ENCODE peak calls at places on chromosome 18, in six cellular contexts. One of them, this sample, is unnamed.
A peak's percentile ranks its signal among the peaks of the same experiment; 100 is the strongest.

GRCh38 chr18:69705987-69706386 is 241.7 kb downstream of the CD226 start:
- DNase-seq in psoas muscle: no peak
- DNase-seq in mammary epithelial cell: no peak
- DNase-seq in tibial artery: no peak
- DNase-seq in ovary: no peak
- DNase-seq in A549: no peak
- DNase-seq in this sample: no peak

GRCh38 chr18:62571648-62572047 is 48.8 kb downstream of the ZCCHC2 start:
- DNase-seq in ovary: no peak
- DNase-seq in tibial artery: no peak
- DNase-seq in mammary epithelial cell: peak; percentile 20
- DNase-seq in psoas muscle: no peak
- DNase-seq in A549: no peak
- DNase-seq in this sample: no peak

GRCh38 chr18:77000527-77000926 is 132.1 kb downstream of the MBP start:
- DNase-seq in ovary: peak; percentile 65
- DNase-seq in psoas muscle: peak; percentile 58
- DNase-seq in tibial artery: no peak
- DNase-seq in mammary epithelial cell: peak; percentile 17
- DNase-seq in A549: peak; percentile 16
- DNase-seq in this sample: peak; percentile 54

GRCh38 chr18:73366713-73367112 is 498.9 kb upstream of the NETO1 start:
- DNase-seq in ovary: no peak
- DNase-seq in A549: no peak
- DNase-seq in mammary epithelial cell: no peak
- DNase-seq in psoas muscle: no peak
- DNase-seq in tibial artery: no peak
- DNase-seq in this sample: no peak

GRCh38 chr18:3037423-3037915 is 24.5 kb upstream of the LPIN2 start:
- DNase-seq in mammary epithelial cell: peak; percentile 72
- DNase-seq in A549: peak; percentile 84
- DNase-seq in psoas muscle: no peak
- DNase-seq in ovary: no peak
- DNase-seq in tibial artery: no peak
- DNase-seq in this sample: peak; percentile 43

GRCh38 chr18:59744271-59744721 is 47.1 kb upstream of the CCBE1 start:
- DNase-seq in ovary: no peak
- DNase-seq in mammary epithelial cell: peak; percentile 83
- DNase-seq in tibial artery: no peak
- DNase-seq in psoas muscle: no peak
- DNase-seq in A549: peak; percentile 54
- DNase-seq in this sample: no peak

GRCh38 chr18:46352520-46353250 is 248.5 kb downstream of the HAUS1 start:
- DNase-seq in A549: no peak
- DNase-seq in ovary: no peak
- DNase-seq in mammary epithelial cell: no peak
- DNase-seq in tibial artery: peak; percentile 12
- DNase-seq in psoas muscle: no peak
- DNase-seq in this sample: no peak

GRCh38 chr18:70693196-70693595 is 404.4 kb downstream of the SOCS6 start:
- DNase-seq in A549: no peak
- DNase-seq in psoas muscle: no peak
- DNase-seq in ovary: no peak
- DNase-seq in tibial artery: no peak
- DNase-seq in mammary epithelial cell: no peak
- DNase-seq in this sample: no peak

GRCh38 chr18:26226229-26227050 is at the start of gene TAF4B:
- DNase-seq in psoas muscle: peak; percentile 96
- DNase-seq in A549: peak; percentile 92
- DNase-seq in tibial artery: peak; percentile 97
- DNase-seq in mammary epithelial cell: peak; percentile 92
- DNase-seq in ovary: peak; percentile 96
- DNase-seq in this sample: peak; percentile 95

GRCh38 chr18:51006061-51006818 is 23.8 kb upstream of the SMAD4 start:
- DNase-seq in A549: no peak
- DNase-seq in ovary: no peak
- DNase-seq in tibial artery: no peak
- DNase-seq in psoas muscle: no peak
- DNase-seq in mammary epithelial cell: no peak
- DNase-seq in this sample: no peak

GRCh38 chr18:3554091-3554601 is 104.2 kb downstream of the TGIF1 start:
- DNase-seq in psoas muscle: no peak
- DNase-seq in tibial artery: no peak
- DNase-seq in ovary: no peak
- DNase-seq in A549: no peak
- DNase-seq in mammary epithelial cell: no peak
- DNase-seq in this sample: no peak

GRCh38 chr18:77068321-77068841 is 64.2 kb downstream of the MBP start:
- DNase-seq in ovary: no peak
- DNase-seq in psoas muscle: no peak
- DNase-seq in tibial artery: no peak
- DNase-seq in mammary epithelial cell: peak; percentile 65
- DNase-seq in A549: no peak
- DNase-seq in this sample: no peak

GRCh38 chr18:77056399-77057015 is 76.1 kb downstream of the MBP start:
- DNase-seq in mammary epithelial cell: no peak
- DNase-seq in ovary: no peak
- DNase-seq in A549: no peak
- DNase-seq in tibial artery: peak; percentile 74
- DNase-seq in psoas muscle: no peak
- DNase-seq in this sample: peak; percentile 66

GRCh38 chr18:59837586-59837985 is 62.2 kb upstream of the PMAIP1 start:
- DNase-seq in psoas muscle: no peak
- DNase-seq in A549: peak; percentile 60
- DNase-seq in ovary: peak; percentile 26
- DNase-seq in tibial artery: no peak
- DNase-seq in mammary epithelial cell: peak; percentile 64
- DNase-seq in this sample: peak; percentile 32

GRCh38 chr18:65994294-65994693 is 243.5 kb downstream of the CDH7 start:
- DNase-seq in tibial artery: no peak
- DNase-seq in psoas muscle: no peak
- DNase-seq in mammary epithelial cell: no peak
- DNase-seq in ovary: no peak
- DNase-seq in A549: no peak
- DNase-seq in this sample: no peak

GRCh38 chr18:79402977-79403722 is 7.4 kb downstream of the NFATC1 start:
- DNase-seq in A549: no peak
- DNase-seq in psoas muscle: peak; percentile 79
- DNase-seq in ovary: no peak
- DNase-seq in mammary epithelial cell: peak; percentile 3
- DNase-seq in tibial artery: peak; percentile 95
- DNase-seq in this sample: peak; percentile 43

GRCh38 chr18:76365561-76365960 is 129.5 kb downstream of the ZNF516 start:
- DNase-seq in mammary epithelial cell: no peak
- DNase-seq in psoas muscle: no peak
- DNase-seq in ovary: peak; percentile 14
- DNase-seq in tibial artery: no peak
- DNase-seq in A549: no peak
- DNase-seq in this sample: no peak

GRCh38 chr18:50956116-50956515 is 11.7 kb upstream of the ELAC1 start:
- DNase-seq in mammary epithelial cell: peak; percentile 8
- DNase-seq in ovary: no peak
- DNase-seq in tibial artery: no peak
- DNase-seq in A549: no peak
- DNase-seq in psoas muscle: no peak
- DNase-seq in this sample: no peak

GRCh38 chr18:49693276-49694005 is 119.9 kb downstream of the ACAA2 start:
- DNase-seq in mammary epithelial cell: no peak
- DNase-seq in psoas muscle: no peak
- DNase-seq in tibial artery: no peak
- DNase-seq in A549: no peak
- DNase-seq in ovary: no peak
- DNase-seq in this sample: no peak

GRCh38 chr18:3245853-3246635 is 1.6 kb upstream of the MYL12A start:
- DNase-seq in mammary epithelial cell: peak; percentile 85
- DNase-seq in psoas muscle: peak; percentile 90
- DNase-seq in ovary: peak; percentile 86
- DNase-seq in A549: peak; percentile 89
- DNase-seq in tibial artery: peak; percentile 94
- DNase-seq in this sample: peak; percentile 90

GRCh38 chr18:3578621-3579020 is 128.6 kb downstream of the TGIF1 start:
- DNase-seq in A549: no peak
- DNase-seq in tibial artery: no peak
- DNase-seq in mammary epithelial cell: peak; percentile 77
- DNase-seq in psoas muscle: no peak
- DNase-seq in ovary: no peak
- DNase-seq in this sample: no peak

GRCh38 chr18:23067236-23067635 is 68.0 kb upstream of the CABLES1 start:
- DNase-seq in tibial artery: no peak
- DNase-seq in ovary: no peak
- DNase-seq in psoas muscle: no peak
- DNase-seq in mammary epithelial cell: no peak
- DNase-seq in A549: peak; percentile 44
- DNase-seq in this sample: no peak

GRCh38 chr18:49628119-49628518 is 66.3 kb downstream of the LIPG start:
- DNase-seq in ovary: no peak
- DNase-seq in psoas muscle: no peak
- DNase-seq in mammary epithelial cell: peak; percentile 57
- DNase-seq in A549: no peak
- DNase-seq in tibial artery: no peak
- DNase-seq in this sample: no peak

GRCh38 chr18:45291616-45292612 is 323.4 kb upstream of the SLC14A2 start:
- DNase-seq in ovary: no peak
- DNase-seq in mammary epithelial cell: peak; percentile 11
- DNase-seq in tibial artery: no peak
- DNase-seq in psoas muscle: no peak
- DNase-seq in A549: no peak
- DNase-seq in this sample: no peak

GRCh38 chr18:22689711-22690110 is 243.4 kb upstream of the RBBP8 start:
- DNase-seq in tibial artery: no peak
- DNase-seq in mammary epithelial cell: no peak
- DNase-seq in A549: no peak
- DNase-seq in ovary: no peak
- DNase-seq in psoas muscle: no peak
- DNase-seq in this sample: no peak

GRCh38 chr18:12841070-12841469 is 43.0 kb downstream of the PTPN2 start:
- DNase-seq in psoas muscle: no peak
- DNase-seq in ovary: no peak
- DNase-seq in A549: peak; percentile 33
- DNase-seq in tibial artery: no peak
- DNase-seq in mammary epithelial cell: peak; percentile 26
- DNase-seq in this sample: no peak
- H3K4me1 ChIP-seq in psoas muscle: peaks cover 12% of the 10 kb centered on the region
- H3K4me1 ChIP-seq in ovary: peaks cover 1% of the 10 kb centered on the region
- H3K4me1 ChIP-seq in A549: peaks cover 33% of the 10 kb centered on the region
- H3K4me1 ChIP-seq in tibial artery: peaks cover 14% of the 10 kb centered on the region
- H3K4me1 ChIP-seq in mammary epithelial cell: peaks cover 17% of the 10 kb centered on the region
- H3K4me1 ChIP-seq in this sample: no peaks in the 10 kb centered on the region

DNA sequence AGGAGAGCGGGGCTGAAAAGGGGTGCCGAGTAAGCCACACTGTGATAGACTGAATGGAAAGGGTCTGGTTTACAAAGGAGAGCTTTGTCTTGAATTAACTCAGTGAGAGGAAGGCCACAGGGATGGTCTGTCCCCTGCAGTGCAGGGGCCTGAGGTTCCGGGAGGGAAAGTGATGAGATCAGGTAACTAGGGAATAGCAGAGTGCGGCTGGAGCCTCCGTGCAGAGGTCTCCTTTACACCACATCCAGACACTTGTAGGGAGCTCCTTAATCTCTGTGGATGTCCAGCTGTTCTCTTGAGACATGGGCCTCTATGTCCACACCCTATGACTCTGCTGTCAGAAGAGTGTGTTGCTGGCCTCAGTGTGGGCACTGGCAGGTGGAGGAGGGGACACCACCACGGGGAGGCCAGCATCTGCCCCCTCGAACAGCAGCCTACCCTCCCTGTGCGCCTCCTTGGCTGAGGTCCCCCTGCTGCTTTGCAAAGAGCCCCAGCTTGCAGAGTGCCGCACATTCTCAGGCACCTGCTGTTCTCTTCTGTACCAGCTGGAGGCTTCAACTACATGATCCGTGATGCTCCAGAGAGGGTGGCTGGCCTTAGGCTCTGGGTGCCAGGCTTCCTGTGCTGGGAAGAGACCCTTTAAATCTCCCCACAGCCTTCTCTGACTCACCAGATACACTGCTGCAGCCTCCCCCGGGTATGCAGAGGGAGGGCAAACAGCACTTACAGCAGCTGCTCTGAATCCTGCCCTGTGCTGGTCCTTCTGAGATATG is 25.9 kb downstream of the ENOSF1 start:
- DNase-seq in A549: no peak
- DNase-seq in mammary epithelial cell: no peak
- DNase-seq in psoas muscle: no peak
- DNase-seq in ovary: no peak
- DNase-seq in tibial artery: no peak
- DNase-seq in this sample: no peak
- H3K27ac ChIP-seq in A549: no peak overlapping the region
- H3K27ac ChIP-seq in mammary epithelial cell: no peak overlapping the region
- H3K27ac ChIP-seq in psoas muscle: no peak overlapping the region
- H3K27ac ChIP-seq in ovary: no peak overlapping the region
- H3K27ac ChIP-seq in tibial artery: no peak overlapping the region
- H3K27ac ChIP-seq in this sample: no peak overlapping the region

DNA sequence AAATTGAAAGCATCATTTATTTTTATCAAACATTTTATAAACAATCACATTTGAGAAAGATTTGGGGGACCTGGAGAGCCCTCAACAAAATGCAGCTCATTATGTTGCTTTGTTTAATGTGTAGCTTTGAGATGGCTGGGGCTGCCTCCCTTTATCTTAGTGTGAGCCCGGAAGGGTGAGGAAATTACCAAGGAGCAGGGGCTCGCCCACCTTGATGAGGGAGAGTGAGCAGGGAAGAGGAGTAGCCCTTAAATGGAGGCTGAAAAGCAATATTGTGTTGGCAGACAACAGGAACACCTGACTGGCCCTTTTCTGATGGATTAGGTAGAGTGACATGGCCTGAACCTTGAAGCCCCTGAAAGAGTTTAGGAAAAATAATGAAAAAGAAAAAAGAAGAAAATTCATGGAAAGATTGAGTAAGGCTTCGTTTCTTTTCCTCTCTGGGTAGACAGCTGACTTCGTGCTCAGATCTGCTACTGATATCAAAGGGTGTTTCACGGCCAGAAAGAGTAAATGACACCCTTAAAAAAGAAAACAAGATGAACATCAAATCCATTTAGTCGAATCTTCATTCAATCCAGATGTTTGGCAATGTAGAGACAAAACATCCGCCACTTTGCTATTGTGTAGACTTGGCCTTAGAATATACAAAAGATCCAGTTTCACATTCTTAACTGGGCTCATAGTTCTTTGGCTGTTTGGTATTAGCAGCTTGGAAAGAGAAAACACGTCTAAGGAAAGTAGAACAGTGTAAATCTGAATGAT is 206.5 kb upstream of the TCF4 start:
- DNase-seq in mammary epithelial cell: no peak
- DNase-seq in ovary: no peak
- DNase-seq in tibial artery: no peak
- DNase-seq in psoas muscle: no peak
- DNase-seq in A549: no peak
- DNase-seq in this sample: no peak
- H3K9me3 ChIP-seq in mammary epithelial cell: no peaks in the 10 kb centered on the region
- H3K9me3 ChIP-seq in ovary: no peaks in the 10 kb centered on the region
- H3K9me3 ChIP-seq in tibial artery: no peaks in the 10 kb centered on the region
- H3K9me3 ChIP-seq in psoas muscle: peaks cover 2% of the 10 kb centered on the region
- H3K9me3 ChIP-seq in A549: no peaks in the 10 kb centered on the region
- H3K9me3 ChIP-seq in this sample: no peaks in the 10 kb centered on the region

DNA sequence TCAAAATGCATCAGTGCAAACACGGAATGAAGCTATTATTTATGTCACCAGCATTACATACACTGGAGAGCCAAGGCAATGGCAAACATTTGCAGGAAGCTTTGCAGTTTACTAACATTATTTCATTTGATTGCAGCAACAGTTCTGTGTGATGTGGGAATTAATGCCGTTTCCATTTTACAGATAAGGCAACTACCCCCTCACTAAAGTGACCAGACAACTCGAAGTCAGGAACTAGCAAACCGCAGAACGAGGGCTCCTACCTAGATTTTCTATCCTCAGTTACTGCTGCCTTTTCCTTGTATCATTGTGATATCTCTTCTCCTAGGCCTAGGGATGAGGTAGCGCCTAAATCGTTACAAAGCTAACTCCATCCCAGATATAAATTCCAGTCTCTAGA is 85.5 kb downstream of the COLEC12 start:
- DNase-seq in psoas muscle: no peak
- DNase-seq in ovary: no peak
- DNase-seq in tibial artery: no peak
- DNase-seq in mammary epithelial cell: no peak
- DNase-seq in A549: no peak
- DNase-seq in this sample: no peak
- H3K4me1 ChIP-seq in psoas muscle: no peaks in the 10 kb centered on the region
- H3K4me1 ChIP-seq in ovary: no peaks in the 10 kb centered on the region
- H3K4me1 ChIP-seq in tibial artery: no peaks in the 10 kb centered on the region
- H3K4me1 ChIP-seq in mammary epithelial cell: peaks cover 14% of the 10 kb centered on the region
- H3K4me1 ChIP-seq in A549: peaks cover 9% of the 10 kb centered on the region
- H3K4me1 ChIP-seq in this sample: no peaks in the 10 kb centered on the region

This sample was measured in colonic mucosa.